ENCODE peak calls at places on chromosomes 4 and X, in four cellular contexts. C is HEK293T, Y is WTC11, N is HepG2. F is an unnamed sample.

GRCh38 chr4:84751707-84752106 is 168.8 kb downstream of the CDS1 start:
- DNase-seq in Y (no peak), N (no peak), C (no peak), F (no peak)

GRCh38 chr4:1792832-1793495 is at the start of gene FGFR3:
- DNase-seq in Y (peak), N (peak), C (peak), F (peak)

GRCh38 chrX:32852203-32852602 is 359.1 kb downstream of the DMD start:
- DNase-seq in N (no peak), C (no peak), Y (no peak), F (no peak)

GRCh38 chr4:177225605-177226004 is 84.1 kb upstream of the NEIL3 start:
- DNase-seq in N (no peak), Y (no peak), C (no peak), F (no peak)

GRCh38 chr4:138894688-138895087 is 120.9 kb upstream of the NOCT start:
- DNase-seq in Y (no peak), N (no peak), C (no peak), F (no peak)

GRCh38 chr4:109429545-109429944 is 4.1 kb upstream of the SEC24B start:
- DNase-seq in N (no peak), C (no peak), Y (no peak), F (no peak)

GRCh38 chr4:2819244-2820215 is 24.1 kb upstream of the ADD1 start:
- DNase-seq in Y (no peak), C (no peak), N (no peak), F (no peak)

GRCh38 chr4:39977489-39978377 is at the start of gene PDS5A:
- DNase-seq in Y (peak), N (peak), C (peak), F (peak)

GRCh38 chrX:132463411-132463810 is 25.4 kb downstream of the MBNL3 start:
- DNase-seq in Y (peak), N (no peak), C (no peak), F (peak)

GRCh38 chr4:42391981-42392380 is 5.3 kb upstream of the SHISA3 start:
- DNase-seq in Y (no peak), N (no peak), C (no peak), F (no peak)

GRCh38 chrX:41688835-41689234 is at the start of gene GPR34:
- DNase-seq in C (no peak), N (no peak), Y (no peak), F (no peak)

GRCh38 chr4:140118931-140119640 is 34.9 kb downstream of the MAML3 start:
- DNase-seq in N (no peak), Y (no peak), C (no peak), F (no peak)

GRCh38 chrX:153643431-153644351 is 3.3 kb upstream of the DUSP9 start:
- DNase-seq in C (peak), Y (no peak), N (no peak), F (peak)

GRCh38 chrX:134236690-134237362 is at the start of gene CCDC160:
- DNase-seq in N (peak), C (peak), Y (peak), F (peak)

GRCh38 chrX:39532761-39533160 is 565.0 kb downstream of the BCOR start:
- DNase-seq in Y (no peak), C (no peak), N (no peak), F (no peak)

GRCh38 chr4:134024251-134024650 is 177.3 kb downstream of the PABPC4L start:
- DNase-seq in C (peak), Y (no peak), N (peak), F (no peak)

GRCh38 chr4:140052050-140052449 is 101.9 kb downstream of the MAML3 start:
- DNase-seq in N (peak), Y (peak), C (peak), F (peak)

GRCh38 chrX:43899878-43900815 is 17.9 kb upstream of the MAOB start:
- DNase-seq in Y (no peak), C (no peak), N (no peak), F (no peak)

GRCh38 chr4:156884183-156884582 is 87.4 kb downstream of the PDGFC start:
- DNase-seq in N (no peak), Y (no peak), C (no peak), F (no peak)

GRCh38 chr4:182265881-182266280 is 22.7 kb downstream of the TENM3 start:
- DNase-seq in C (no peak), Y (peak), N (peak), F (no peak)

GRCh38 chr4:47824844-47825243 is 13.0 kb downstream of the CORIN start:
- DNase-seq in C (no peak), Y (no peak), N (no peak), F (peak)

GRCh38 chr4:140180577-140180976 is 26.6 kb upstream of the MAML3 start:
- DNase-seq in N (no peak), C (no peak), Y (no peak), F (no peak)

GRCh38 chrX:16834811-16835210 is 35.4 kb downstream of the RBBP7 start:
- DNase-seq in N (no peak), C (no peak), Y (no peak), F (no peak)

GRCh38 chr4:104860227-104861123 is 286.2 kb upstream of the TET2 start:
- DNase-seq in Y (peak), N (peak), C (peak), F (peak)

GRCh38 chr4:87657525-87657924 is 7.4 kb downstream of the DMP1 start:
- DNase-seq in Y (no peak), C (no peak), N (no peak), F (no peak)

GRCh38 chrX:20606831-20607230 is 340.1 kb upstream of the RPS6KA3 start:
- DNase-seq in Y (no peak), C (no peak), N (no peak), F (no peak)

GRCh38 chr4:65391814-65392213 is 278.5 kb downstream of the EPHA5 start:
- DNase-seq in N (no peak), C (no peak), Y (no peak), F (no peak)

GRCh38 chr4:84855774-84856173 is 110.7 kb downstream of the WDFY3 start:
- DNase-seq in C (no peak), Y (no peak), N (peak), F (no peak)

GRCh38 chr4:184282251-184282713 is 64.6 kb upstream of the ENPP6 start:
- DNase-seq in Y (peak), N (peak), C (no peak), F (no peak)
- TF ChIP-seq ELF4 in Y (no peak), N (no peak), C (no peak), F (no peak)

DNA sequence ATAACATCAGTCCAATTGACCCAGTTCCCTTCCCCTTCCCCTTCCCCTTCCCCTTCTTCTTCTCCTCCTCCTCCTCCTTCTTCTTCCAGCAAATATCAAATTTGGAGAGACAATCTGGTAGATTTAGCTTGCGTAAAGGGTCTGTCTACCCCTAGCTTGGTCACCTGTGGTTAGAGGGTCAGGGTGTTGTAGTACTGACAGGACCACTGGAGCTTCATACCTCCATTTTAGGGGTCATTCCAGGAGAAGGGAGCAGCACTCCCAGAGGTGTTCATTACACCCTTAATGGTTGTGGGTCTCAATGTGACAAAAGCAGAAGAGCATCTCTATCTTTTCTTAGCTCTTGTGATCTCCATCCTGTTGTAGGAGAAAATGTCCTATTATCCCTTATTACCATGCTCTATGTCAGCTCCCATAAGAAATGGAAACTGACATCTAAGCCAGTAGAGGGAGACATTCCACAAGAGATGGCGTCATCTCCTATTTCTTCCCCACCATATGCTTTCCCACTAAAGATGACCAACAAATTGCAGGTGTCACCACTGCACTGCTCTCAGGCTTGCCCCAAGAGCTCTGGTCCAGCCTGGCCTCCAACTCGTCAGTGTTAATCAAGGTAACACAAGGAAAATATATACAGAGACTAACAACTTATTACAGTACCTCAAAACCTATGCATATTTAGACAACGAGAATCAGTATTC is 3.5 kb upstream of the FGB start:
- DNase-seq in Y (peak), N (peak), C (peak), F (peak)
- TF ChIP-seq ELF4 in Y (no peak), N (no peak), C (no peak), F (no peak)

GRCh38 chrX:2769615-2770014 is 17.8 kb downstream of the XG start:
- DNase-seq in C (no peak), Y (no peak), N (no peak), F (no peak)

GRCh38 chrX:2774776-2775175 is 22.9 kb downstream of the XG start:
- DNase-seq in Y (no peak), C (no peak), N (no peak), F (no peak)

DNA sequence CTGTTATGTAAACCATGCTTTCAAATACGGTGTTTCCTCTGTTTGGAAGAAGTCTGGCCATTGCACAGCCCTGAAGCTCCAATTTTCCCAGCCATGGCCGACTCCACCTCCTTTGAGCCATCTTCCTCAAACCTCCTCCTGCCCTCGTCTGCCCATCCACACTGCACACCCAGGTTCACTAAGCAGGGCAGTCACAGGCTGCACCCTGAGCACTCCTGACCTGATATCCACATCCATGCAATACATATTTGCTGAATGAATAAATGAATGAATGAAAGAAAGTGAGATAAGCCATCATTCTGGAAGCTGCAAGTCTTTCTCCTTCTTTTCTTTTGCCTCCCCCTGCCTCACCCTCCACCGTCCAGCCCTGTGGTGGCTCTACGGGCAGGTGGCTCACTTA is 22.2 kb downstream of the XG start:
- DNase-seq in C (no peak), N (no peak), Y (no peak), F (no peak)
- TF ChIP-seq ELF4 in C (no peak), N (no peak), Y (no peak), F (no peak)

DNA sequence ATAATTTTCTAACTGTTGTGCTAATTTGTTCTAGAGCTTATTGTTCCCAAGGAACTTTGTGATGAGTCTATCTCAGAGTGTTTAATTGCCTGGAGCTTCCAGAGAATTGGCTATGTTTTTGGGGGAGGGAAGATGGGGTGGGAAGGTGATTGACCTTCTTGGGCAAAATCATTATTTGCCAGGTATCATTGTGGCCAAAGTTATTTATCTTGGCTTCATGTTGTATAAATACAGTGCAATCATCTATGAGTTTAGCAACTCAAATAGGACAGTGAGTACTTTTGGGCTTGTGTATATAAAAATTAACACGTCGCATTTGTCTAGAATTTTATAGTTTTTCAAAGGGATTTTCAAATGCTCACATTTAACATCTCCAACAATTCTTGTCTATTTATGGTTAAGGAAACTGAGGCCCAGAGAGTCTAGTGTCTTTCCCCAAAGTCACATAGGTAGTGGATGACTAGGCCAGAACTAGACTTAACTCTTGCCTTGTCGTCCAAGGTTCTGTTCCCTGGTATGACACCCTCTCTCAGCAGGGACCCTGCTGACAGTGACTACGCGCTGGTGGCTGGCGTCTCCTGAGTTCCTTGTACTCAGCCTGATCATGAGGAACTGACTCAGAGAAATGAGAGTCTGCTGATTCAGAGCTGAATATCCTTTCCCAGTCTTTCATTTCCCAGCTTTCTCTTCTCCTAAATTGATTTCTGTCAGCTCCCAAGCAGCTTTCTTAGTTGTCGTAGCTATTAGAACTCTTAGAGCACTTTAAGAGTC is 27.7 kb downstream of the FNIP2 start:
- DNase-seq in C (no peak), Y (no peak), N (no peak), F (no peak)
- TF ChIP-seq ELF4 in C (no peak), Y (no peak), N (no peak), F (no peak)

GRCh38 chr4:148017801-148018200 is 285.9 kb downstream of the ARHGAP10 start:
- DNase-seq in Y (no peak), N (no peak), C (no peak), F (no peak)
- TF ChIP-seq ELF4 in Y (no peak), N (no peak), C (no peak), F (no peak)